ENCODE peak calls at places on chromosomes 13 and 19, in five cellular contexts. M, G, S, P and L are unnamed samples.

GRCh38 chr13:26482451-26483197 is 74.9 kb upstream of the WASF3 start:
- DNase-seq in M (peak; percentile 63), G (peak; percentile 47), S (peak; percentile 75), P (peak; percentile 30), L (peak; percentile 58)

GRCh38 chr19:13920940-13921744 is 15.1 kb downstream of the CC2D1A start:
- DNase-seq in M (peak; percentile 32), G (no peak), S (no peak), P (peak; percentile 5), L (no peak)

GRCh38 chr13:90800082-90800746 is 547.3 kb upstream of the MIR17HG start:
- DNase-seq in M (no peak), G (peak; percentile 7), S (no peak), P (no peak), L (no peak)

GRCh38 chr13:42486711-42487198 is 87.2 kb upstream of the TNFSF11 start:
- DNase-seq in M (peak; percentile 42), G (no peak), S (no peak), P (peak; percentile 3), L (no peak)

GRCh38 chr13:113445791-113446487 is 7.3 kb downstream of the ADPRHL1 start:
- DNase-seq in M (no peak), G (no peak), S (no peak), P (no peak), L (no peak)

GRCh38 chr13:93108111-93108581 is 118.5 kb upstream of the GPC6 start:
- DNase-seq in M (no peak), G (no peak), S (no peak), P (no peak), L (no peak)

GRCh38 chr19:41299046-41299754 is 10.8 kb upstream of the CCDC97 start:
- DNase-seq in M (no peak), G (no peak), S (no peak), P (no peak), L (no peak)

GRCh38 chr19:11485245-11485837 is 4.5 kb upstream of the ELAVL3 start:
- DNase-seq in M (no peak), G (no peak), S (no peak), P (no peak), L (no peak)

GRCh38 chr13:67296511-67296910 is 66.4 kb upstream of the PCDH9 start:
- DNase-seq in M (peak; percentile 18), G (no peak), S (no peak), P (no peak), L (no peak)

GRCh38 chr19:4327252-4327876 is 11.3 kb downstream of the STAP2 start:
- DNase-seq in M (peak; percentile 54), G (no peak), S (peak; percentile 92), P (no peak), L (no peak)

GRCh38 chr13:27789495-27790303 is 2.6 kb upstream of the GSX1 start:
- DNase-seq in M (no peak), G (no peak), S (peak; percentile 42), P (no peak), L (no peak)

GRCh38 chr13:80989770-80990169 is 648.8 kb upstream of the SPRY2 start:
- DNase-seq in M (no peak), G (no peak), S (no peak), P (no peak), L (no peak)

GRCh38 chr19:5624154-5624663 is 1.3 kb downstream of the SAFB start:
- DNase-seq in M (no peak), G (no peak), S (peak; percentile 30), P (peak; percentile 34), L (no peak)

GRCh38 chr19:37172368-37173366 is at the start of gene ZNF585A:
- DNase-seq in M (peak; percentile 98), G (no peak), S (peak; percentile 78), P (peak; percentile 94), L (peak; percentile 58)

GRCh38 chr13:111486331-111486730 is 165.9 kb downstream of the TEX29 start:
- DNase-seq in M (no peak), G (no peak), S (no peak), P (no peak), L (no peak)

GRCh38 chr13:37446503-37446902 is 152.1 kb downstream of the POSTN start:
- DNase-seq in M (peak; percentile 81), G (no peak), S (no peak), P (no peak), L (no peak)

GRCh38 chr19:37988758-37989635 is 82.0 kb downstream of the SIPA1L3 start:
- DNase-seq in M (no peak), G (no peak), S (peak; percentile 34), P (no peak), L (no peak)

GRCh38 chr19:12133069-12133468 is 7.1 kb downstream of the ZNF20 start:
- DNase-seq in M (no peak), G (no peak), S (no peak), P (no peak), L (no peak)

GRCh38 chr19:2160384-2160783 is 3.3 kb upstream of the DOT1L start:
- DNase-seq in M (no peak), G (no peak), S (no peak), P (no peak), L (no peak)

GRCh38 chr19:53431399-53432087 is at the start of gene ZNF761:
- DNase-seq in M (peak; percentile 79), G (peak; percentile 89), S (peak; percentile 99), P (peak; percentile 97), L (peak; percentile 95)

GRCh38 chr13:110771194-110771593 is 57.7 kb downstream of the ING1 start:
- DNase-seq in M (peak; percentile 17), G (no peak), S (no peak), P (no peak), L (no peak)

GRCh38 chr19:40420451-40420765 is 5.4 kb downstream of the SERTAD1 start:
- DNase-seq in M (no peak), G (no peak), S (no peak), P (no peak), L (no peak)

GRCh38 chr13:51834581-51835158 is 10.3 kb downstream of the TMEM272 start:
- DNase-seq in M (no peak), G (no peak), S (no peak), P (no peak), L (no peak)

GRCh38 chr19:10808937-10809655 is 26.9 kb downstream of the TMED1 start:
- DNase-seq in M (peak; percentile 23), G (no peak), S (no peak), P (no peak), L (no peak)

GRCh38 chr13:107289540-107289939 is 721.6 kb upstream of the ARGLU1 start:
- DNase-seq in M (no peak), G (no peak), S (no peak), P (no peak), L (no peak)

GRCh38 chr13:20301391-20302071 is 69.4 kb upstream of the GJB6 start:
- DNase-seq in M (no peak), G (no peak), S (peak; percentile 11), P (no peak), L (no peak)

GRCh38 chr19:4304509-4305252 is at the start of gene FSD1:
- DNase-seq in M (no peak), G (peak; percentile 62), S (peak; percentile 90), P (peak; percentile 67), L (peak; percentile 20)

GRCh38 chr19:17579523-17580244 is 24.2 kb downstream of the COLGALT1 start:
- DNase-seq in M (no peak), G (peak; percentile 14), S (peak; percentile 78), P (no peak), L (peak; percentile 33)

GRCh38 chr13:82739881-82740280 is 1142.4 kb downstream of the SLITRK1 start:
- DNase-seq in M (no peak), G (no peak), S (no peak), P (no peak), L (no peak)

GRCh38 chr13:33194820-33195692 is 90.5 kb downstream of the STARD13 start:
- DNase-seq in M (peak; percentile 73), G (peak; percentile 53), S (peak; percentile 16), P (no peak), L (peak; percentile 63)

GRCh38 chr19:35882074-35882832 is 13.9 kb downstream of the APLP1 start:
- DNase-seq in M (peak; percentile 76), G (peak; percentile 75), S (no peak), P (peak; percentile 48), L (peak; percentile 72)

GRCh38 chr13:88189724-88190123 is 518.6 kb downstream of the SLITRK5 start:
- DNase-seq in M (no peak), G (no peak), S (no peak), P (no peak), L (no peak)

GRCh38 chr19:18046066-18046718 is 38.2 kb downstream of the ARRDC2 start:
- DNase-seq in M (peak; percentile 75), G (no peak), S (no peak), P (no peak), L (no peak)

GRCh38 chr19:40231544-40232424 is 5.3 kb upstream of the CCNP start:
- DNase-seq in M (peak; percentile 27), G (no peak), S (peak; percentile 50), P (no peak), L (no peak)

GRCh38 chr13:46172531-46172991 is 9.4 kb downstream of the LCP1 start:
- DNase-seq in M (no peak), G (no peak), S (no peak), P (no peak), L (no peak)

GRCh38 chr13:20412761-20413355 is 112.8 kb downstream of the CRYL1 start:
- DNase-seq in M (no peak), G (no peak), S (no peak), P (no peak), L (no peak)

GRCh38 chr13:48891586-48891985 is 84.1 kb upstream of the FNDC3A start:
- DNase-seq in M (peak; percentile 47), G (no peak), S (no peak), P (no peak), L (no peak)

GRCh38 chr19:49554701-49555181 is 25.6 kb downstream of the NOSIP start:
- DNase-seq in M (no peak), G (no peak), S (no peak), P (no peak), L (no peak)